ENCODE peak calls at places on chromosomes 16 and 17, in four cellular contexts. V is HCT116, U is HepG2, H is K562. C is an unnamed sample.

GRCh38 chr17:64217249-64217652 is 45.8 kb downstream of the TEX2 start:
- DNase-seq in U (peak), V (no peak), H (no peak), C (no peak)

GRCh38 chr17:67834634-67835033 is 9.3 kb downstream of the BPTF start:
- DNase-seq in H (no peak), V (no peak), U (no peak), C (no peak)

GRCh38 chr17:65515959-65516948 is 45.2 kb downstream of the AXIN2 start:
- DNase-seq in U (peak), H (no peak), V (peak), C (no peak)

GRCh38 chr17:2062571-2063183 is 7.8 kb downstream of the HIC1 start:
- DNase-seq in U (no peak), H (no peak), V (no peak), C (no peak)

GRCh38 chr16:9908613-9909012 is 273.6 kb downstream of the GRIN2A start:
- DNase-seq in U (no peak), V (no peak), H (no peak), C (no peak)

GRCh38 chr16:16150117-16150877 is 73.0 kb downstream of the ABCC6 start:
- DNase-seq in H (no peak), V (no peak), U (no peak), C (no peak)

GRCh38 chr16:3578610-3579551 is 1.7 kb upstream of the NLRC3 start:
- DNase-seq in U (no peak), V (no peak), H (peak), C (no peak)

GRCh38 chr16:79589495-79590134 is 10.9 kb downstream of the MAF start:
- DNase-seq in H (no peak), V (no peak), U (no peak), C (no peak)

GRCh38 chr16:12874135-12874534 is 27.3 kb upstream of the SHISA9 start:
- DNase-seq in V (no peak), U (no peak), H (no peak), C (no peak)

GRCh38 chr16:87554754-87555427 is 47.4 kb upstream of the JPH3 start:
- DNase-seq in H (no peak), U (peak), V (no peak), C (no peak)

GRCh38 chr17:4849011-4849536 is 15.9 kb downstream of the MINK1 start:
- DNase-seq in V (peak), H (no peak), U (no peak), C (no peak)

GRCh38 chr17:81868674-81869220 is 2.4 kb downstream of the ARHGDIA start:
- DNase-seq in V (peak), U (peak), H (peak), C (no peak)

GRCh38 chr16:49003022-49003421 is 278.6 kb downstream of the CBLN1 start:
- DNase-seq in H (no peak), V (no peak), U (no peak), C (no peak)

GRCh38 chr16:48999508-48999907 is 282.1 kb downstream of the CBLN1 start:
- DNase-seq in U (no peak), V (no peak), H (no peak), C (no peak)

GRCh38 chr16:48999034-48999433 is 282.6 kb downstream of the CBLN1 start:
- DNase-seq in V (no peak), H (no peak), U (no peak), C (no peak)

GRCh38 chr16:49000594-49000993 is 281.0 kb downstream of the CBLN1 start:
- DNase-seq in V (peak), U (no peak), H (peak), C (no peak)

GRCh38 chr16:49003992-49004391 is 277.6 kb downstream of the CBLN1 start:
- DNase-seq in U (no peak), H (no peak), V (no peak), C (no peak)
- TF ChIP-seq TCF7L2 in U (no peak), H (no peak), V (no peak), C (no peak)

GRCh38 chr16:66588981-66589713 is 9.9 kb downstream of the CMTM2 start:
- DNase-seq in H (peak), V (no peak), U (peak), C (no peak)

GRCh38 chr16:66592241-66592640 is 12.3 kb upstream of the CMTM3 start:
- DNase-seq in V (no peak), H (no peak), U (no peak), C (no peak)

GRCh38 chr16:66591018-66591417 is 11.8 kb downstream of the CMTM2 start:
- DNase-seq in V (no peak), U (no peak), H (no peak), C (no peak)

GRCh38 chr16:66587881-66588600 is 8.8 kb downstream of the CMTM2 start:
- DNase-seq in H (no peak), V (no peak), U (no peak), C (no peak)

DNA sequence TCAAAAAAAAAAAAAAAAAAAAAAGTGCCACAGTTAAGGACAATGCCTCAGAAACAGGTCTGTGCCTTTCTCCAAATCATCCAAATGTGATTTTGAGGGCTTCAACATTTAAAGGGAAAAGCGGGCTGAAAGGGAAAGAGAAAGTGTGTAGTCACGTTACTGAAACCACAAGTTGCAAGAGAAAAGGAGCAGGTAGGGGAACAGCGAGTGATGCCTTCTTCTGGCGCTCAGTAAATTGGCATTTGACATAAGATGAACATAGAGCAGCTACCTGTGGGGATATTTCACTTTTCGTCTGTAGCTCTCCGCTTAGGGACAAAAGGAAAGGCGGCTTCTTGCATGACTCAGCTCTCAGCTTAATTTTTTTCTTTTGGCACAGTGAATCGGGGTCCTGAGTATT is 11.1 kb downstream of the CMTM2 start:
- DNase-seq in V (no peak), U (no peak), H (no peak), C (no peak)
- TF ChIP-seq TCF7L2 in V (no peak), U (no peak), H (no peak), C (no peak)

DNA sequence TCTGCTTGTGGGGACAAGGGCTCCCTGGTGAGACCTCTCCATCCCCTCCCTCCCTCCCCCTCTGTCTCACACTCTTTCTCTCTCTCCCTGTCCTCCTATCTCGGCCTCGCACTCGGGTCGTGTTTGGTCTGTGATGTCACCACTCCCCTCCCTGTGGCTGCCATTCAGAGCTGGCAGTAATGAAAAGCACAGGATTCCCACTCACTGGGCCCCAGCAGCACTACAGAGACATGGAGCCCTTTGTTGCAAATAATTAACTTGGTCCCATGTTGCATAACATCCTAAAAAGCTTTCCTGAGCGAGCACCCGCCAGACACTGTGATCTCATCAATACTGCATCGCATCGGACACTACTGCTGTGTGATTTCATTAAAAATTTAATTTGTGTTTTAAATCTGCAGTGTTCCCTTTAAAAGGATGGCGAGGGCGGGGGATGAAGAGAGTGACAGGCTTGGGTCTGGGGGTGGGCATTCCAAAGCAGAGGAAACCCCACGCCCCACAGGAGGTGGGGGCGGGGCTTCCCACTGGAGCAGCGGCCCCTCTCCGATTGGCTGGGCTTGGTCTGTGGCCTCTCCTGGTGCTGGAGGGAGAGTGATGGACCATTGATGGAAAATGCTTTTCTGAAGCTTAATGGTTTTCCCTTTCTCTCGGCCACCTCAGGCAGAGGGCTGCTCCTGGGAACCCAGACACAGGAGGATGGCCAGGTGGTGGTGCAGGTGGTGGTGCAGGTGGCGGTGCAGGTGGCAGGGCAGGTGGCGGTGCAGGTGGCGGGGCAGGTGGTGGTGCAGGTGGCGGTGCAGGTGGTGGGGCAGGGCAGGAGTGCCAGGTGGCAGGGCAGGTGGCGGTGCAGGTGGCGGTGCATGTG is 15.3 kb upstream of the NPTX1 start:
- DNase-seq in H (no peak), U (peak), V (no peak), C (no peak)
- TF ChIP-seq TCF7L2 in H (no peak), U (no peak), V (no peak), C (no peak)

DNA sequence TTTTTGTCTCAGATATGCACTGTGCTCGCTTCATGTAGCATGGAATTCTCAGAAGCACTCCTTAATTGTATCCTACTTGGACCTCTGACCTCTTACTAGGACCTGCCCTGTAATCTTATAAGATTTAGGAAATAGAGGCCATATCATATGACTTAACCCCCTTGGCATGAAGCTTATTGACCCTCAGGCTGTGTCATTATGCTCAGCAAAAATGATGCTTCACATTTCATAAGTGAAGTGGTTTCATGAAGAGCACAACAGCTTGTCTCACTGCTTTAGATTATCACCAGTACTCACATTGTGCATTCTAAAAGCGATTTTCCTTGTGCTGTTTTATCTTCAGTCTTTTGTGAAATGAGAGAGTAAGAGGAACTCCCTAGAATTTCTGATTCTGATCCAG is 6.4 kb downstream of the PHKB start:
- DNase-seq in V (no peak), H (no peak), U (no peak), C (no peak)
- TF ChIP-seq TCF7L2 in V (no peak), H (no peak), U (no peak), C (no peak)

GRCh38 chr16:55917373-55917919 is 42.3 kb upstream of the CES5A start:
- DNase-seq in U (no peak), H (no peak), V (no peak), C (no peak)

GRCh38 chr16:55912022-55912421 is 36.8 kb upstream of the CES5A start:
- DNase-seq in H (no peak), V (no peak), U (no peak), C (no peak)

GRCh38 chr16:55914383-55914782 is 39.2 kb upstream of the CES5A start:
- DNase-seq in V (no peak), U (no peak), H (no peak), C (no peak)

GRCh38 chr16:55913717-55914116 is 38.5 kb upstream of the CES5A start:
- DNase-seq in V (no peak), H (no peak), U (no peak), C (no peak)

GRCh38 chr16:55915116-55915827 is 40.1 kb upstream of the CES5A start:
- DNase-seq in H (no peak), U (no peak), V (no peak), C (no peak)
- TF ChIP-seq TCF7L2 in H (no peak), U (no peak), V (no peak), C (no peak)

DNA sequence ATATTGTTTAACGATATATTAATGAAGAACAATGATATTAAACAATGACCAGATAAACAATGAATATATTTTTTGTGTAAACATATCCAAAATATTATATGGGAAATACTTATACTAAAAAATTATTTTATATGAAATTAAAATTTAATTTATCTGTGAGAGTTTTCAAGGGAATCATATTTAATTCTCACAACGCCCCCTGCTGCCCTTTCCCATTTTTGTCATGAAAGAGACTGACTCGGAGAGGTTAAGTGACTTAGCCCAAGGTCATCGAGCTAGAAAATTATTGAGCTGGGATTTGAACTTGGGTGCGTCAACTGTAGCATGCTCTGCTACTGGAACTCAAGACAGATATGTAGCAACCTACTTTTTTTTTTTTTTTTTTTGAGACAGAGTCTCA is 7.2 kb upstream of the MYCBPAP start:
- DNase-seq in H (peak), U (peak), V (peak), C (no peak)
- TF ChIP-seq TCF7L2 in H (no peak), U (no peak), V (no peak), C (no peak)

GRCh38 chr17:550776-551175 is 163.9 kb downstream of the VPS53 start:
- DNase-seq in U (no peak), V (no peak), H (no peak), C (no peak)
- TF ChIP-seq TCF7L2 in U (no peak), V (no peak), H (no peak), C (no peak)

DNA sequence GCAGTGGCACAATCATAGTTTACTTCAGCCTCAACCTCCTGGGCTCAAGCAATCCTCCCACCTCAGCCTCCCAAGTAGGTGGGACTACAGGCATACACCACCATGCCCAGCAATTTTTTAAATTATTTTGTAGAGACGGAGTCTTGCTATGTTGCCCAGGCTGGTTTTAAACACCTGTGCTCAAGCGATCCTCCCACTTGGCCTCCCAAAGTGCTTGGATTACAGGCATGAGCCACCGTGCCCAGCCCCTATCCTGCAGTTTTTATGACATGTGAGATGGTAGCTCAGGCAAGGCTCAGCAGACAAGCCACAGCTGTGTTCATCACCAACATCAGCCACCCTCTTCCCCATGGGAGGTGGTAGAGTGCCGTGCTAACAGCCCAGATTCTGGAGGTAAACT is 46.2 kb upstream of the TNRC6A start:
- DNase-seq in V (no peak), H (no peak), U (no peak), C (no peak)
- TF ChIP-seq TCF7L2 in V (no peak), H (no peak), U (no peak), C (no peak)

GRCh38 chr16:1903220-1903574 is 15.0 kb downstream of the HS3ST6 start:
- DNase-seq in U (no peak), H (no peak), V (no peak), C (no peak)
- TF ChIP-seq TCF7L2 in U (no peak), H (no peak), V (no peak), C (no peak)